ENCODE peak calls at places on chromosomes 2 and 18, in four cellular contexts. One of them, this sample, is unnamed.

GRCh38 chr2:177832611-177833133 is 239.9 kb downstream of the PDE11A start:
- DNase-seq in GM12891: no peak
- DNase-seq in K562: no peak
- DNase-seq in HL-60: no peak
- DNase-seq in this sample: no peak

GRCh38 chr2:180443896-180444295 is 436.8 kb upstream of the CWC22 start:
- DNase-seq in GM12891: no peak
- DNase-seq in K562: no peak
- DNase-seq in HL-60: peak
- DNase-seq in this sample: no peak

GRCh38 chr2:134712334-134712733 is 6.5 kb downstream of the TMEM163 start:
- DNase-seq in GM12891: no peak
- DNase-seq in K562: no peak
- DNase-seq in HL-60: no peak
- DNase-seq in this sample: no peak

GRCh38 chr2:60608679-60609078 is 55.2 kb upstream of the BCL11A start:
- DNase-seq in GM12891: no peak
- DNase-seq in K562: no peak
- DNase-seq in HL-60: no peak
- DNase-seq in this sample: no peak

GRCh38 chr2:199975297-199975895 is 20.0 kb downstream of the MAIP1 start:
- DNase-seq in GM12891: no peak
- DNase-seq in K562: no peak
- DNase-seq in HL-60: no peak
- DNase-seq in this sample: no peak

GRCh38 chr2:200356794-200357472 is 50.4 kb downstream of the SPATS2L start:
- DNase-seq in GM12891: no peak
- DNase-seq in K562: no peak
- DNase-seq in HL-60: no peak
- DNase-seq in this sample: no peak

GRCh38 chr2:188485496-188485895 is 193.8 kb downstream of the GULP1 start:
- DNase-seq in GM12891: no peak
- DNase-seq in K562: no peak
- DNase-seq in HL-60: no peak
- DNase-seq in this sample: no peak

GRCh38 chr2:39128919-39129391 is 8.1 kb upstream of the SOS1 start:
- DNase-seq in GM12891: no peak
- DNase-seq in K562: no peak
- DNase-seq in HL-60: no peak
- DNase-seq in this sample: peak

GRCh38 chr2:172806426-172807008 is 70.9 kb downstream of the RAPGEF4 start:
- DNase-seq in GM12891: peak
- DNase-seq in K562: peak
- DNase-seq in HL-60: no peak
- DNase-seq in this sample: no peak

GRCh38 chr2:190200603-190201002 is 119.0 kb downstream of the HIBCH start:
- DNase-seq in GM12891: no peak
- DNase-seq in K562: no peak
- DNase-seq in HL-60: no peak
- DNase-seq in this sample: no peak

GRCh38 chr2:190205643-190206042 is 114.0 kb downstream of the HIBCH start:
- DNase-seq in GM12891: no peak
- DNase-seq in K562: no peak
- DNase-seq in HL-60: no peak
- DNase-seq in this sample: no peak

GRCh38 chr2:190199530-190199929 is 120.1 kb downstream of the HIBCH start:
- DNase-seq in GM12891: no peak
- DNase-seq in K562: no peak
- DNase-seq in HL-60: no peak
- DNase-seq in this sample: no peak

GRCh38 chr2:190202018-190202417 is 117.6 kb downstream of the HIBCH start:
- DNase-seq in GM12891: no peak
- DNase-seq in K562: no peak
- DNase-seq in HL-60: no peak
- DNase-seq in this sample: no peak

GRCh38 chr2:190202604-190203003 is 117.0 kb downstream of the HIBCH start:
- DNase-seq in GM12891: no peak
- DNase-seq in K562: no peak
- DNase-seq in HL-60: no peak
- DNase-seq in this sample: no peak
- TF ChIP-seq SPI1 in GM12891: no peak
- TF ChIP-seq SPI1 in K562: no peak
- TF ChIP-seq SPI1 in HL-60: no peak
- TF ChIP-seq SPI1 in this sample: no peak

GRCh38 chr2:1787799-1788477 is 43.6 kb upstream of the PXDN start:
- DNase-seq in GM12891: no peak
- DNase-seq in K562: no peak
- DNase-seq in HL-60: no peak
- DNase-seq in this sample: no peak
- TF ChIP-seq SPI1 in GM12891: no peak
- TF ChIP-seq SPI1 in K562: no peak
- TF ChIP-seq SPI1 in HL-60: no peak
- TF ChIP-seq SPI1 in this sample: no peak

DNA sequence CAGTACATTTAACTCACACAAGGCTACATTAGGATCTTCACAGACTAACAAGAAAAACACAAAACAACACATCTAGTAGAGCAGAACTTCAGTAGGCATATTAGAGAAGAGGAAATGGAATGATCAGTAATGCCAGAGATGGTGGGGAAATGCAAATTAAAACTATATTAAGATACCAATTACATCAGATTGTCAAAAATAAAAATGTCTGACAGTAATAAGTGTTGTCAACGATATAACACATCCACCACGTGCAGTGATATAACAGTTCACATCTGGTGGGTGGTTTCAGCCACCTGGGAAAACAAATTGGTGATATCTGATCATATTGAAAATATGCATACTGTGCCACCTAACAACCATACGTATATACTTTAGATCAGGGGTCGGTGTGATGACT is 59.9 kb downstream of the GALNT1 start:
- DNase-seq in GM12891: no peak
- DNase-seq in K562: no peak
- DNase-seq in HL-60: no peak
- DNase-seq in this sample: no peak
- TF ChIP-seq SPI1 in GM12891: no peak
- TF ChIP-seq SPI1 in K562: no peak
- TF ChIP-seq SPI1 in HL-60: no peak
- TF ChIP-seq SPI1 in this sample: no peak

GRCh38 chr2:207978177-207978576 is 47.1 kb downstream of the PLEKHM3 start:
- DNase-seq in GM12891: no peak
- DNase-seq in K562: no peak
- DNase-seq in HL-60: no peak
- DNase-seq in this sample: no peak

GRCh38 chr2:207975910-207976309 is 49.4 kb downstream of the PLEKHM3 start:
- DNase-seq in GM12891: no peak
- DNase-seq in K562: no peak
- DNase-seq in HL-60: no peak
- DNase-seq in this sample: no peak

GRCh38 chr2:207970825-207971142 is 54.5 kb downstream of the PLEKHM3 start:
- DNase-seq in GM12891: no peak
- DNase-seq in K562: no peak
- DNase-seq in HL-60: no peak
- DNase-seq in this sample: no peak

GRCh38 chr2:207970138-207970824 is 55.0 kb downstream of the PLEKHM3 start:
- DNase-seq in GM12891: no peak
- DNase-seq in K562: no peak
- DNase-seq in HL-60: no peak
- DNase-seq in this sample: no peak

GRCh38 chr2:207974214-207974600 is 51.1 kb downstream of the PLEKHM3 start:
- DNase-seq in GM12891: no peak
- DNase-seq in K562: no peak
- DNase-seq in HL-60: peak
- DNase-seq in this sample: no peak
- TF ChIP-seq SPI1 in GM12891: no peak
- TF ChIP-seq SPI1 in K562: no peak
- TF ChIP-seq SPI1 in HL-60: no peak
- TF ChIP-seq SPI1 in this sample: no peak

DNA sequence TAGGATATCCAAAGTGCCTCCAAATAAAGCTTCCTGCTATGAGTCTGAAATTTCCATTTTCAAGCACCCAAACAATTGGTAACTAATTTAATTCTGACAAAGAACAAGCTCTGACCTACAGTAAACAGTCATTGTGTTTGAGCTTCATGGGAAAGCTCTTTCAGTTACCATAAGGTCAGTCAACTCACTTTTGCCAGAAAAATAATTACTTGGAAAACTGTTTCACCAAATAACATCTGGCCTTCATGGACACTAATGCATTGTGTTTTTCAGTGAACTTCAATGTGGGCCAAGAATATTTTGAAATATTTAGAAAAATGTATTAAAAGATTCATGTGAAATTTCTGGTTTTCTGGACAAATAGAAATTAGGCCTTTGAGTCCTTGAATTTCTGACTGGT is 369.9 kb downstream of the GALR1 start:
- DNase-seq in GM12891: no peak
- DNase-seq in K562: no peak
- DNase-seq in HL-60: no peak
- DNase-seq in this sample: no peak
- TF ChIP-seq SPI1 in GM12891: no peak
- TF ChIP-seq SPI1 in K562: no peak
- TF ChIP-seq SPI1 in HL-60: no peak
- TF ChIP-seq SPI1 in this sample: no peak

GRCh38 chr2:43426305-43427031 is 169.4 kb downstream of the THADA start:
- DNase-seq in GM12891: peak
- DNase-seq in K562: peak
- DNase-seq in HL-60: peak
- DNase-seq in this sample: peak
- TF ChIP-seq SPI1 in GM12891: peak
- TF ChIP-seq SPI1 in K562: peak
- TF ChIP-seq SPI1 in HL-60: peak
- TF ChIP-seq SPI1 in this sample: peak

GRCh38 chr2:192148241-192148619 is 46.5 kb downstream of the TMEFF2 start:
- DNase-seq in GM12891: no peak
- DNase-seq in K562: no peak
- DNase-seq in HL-60: no peak
- DNase-seq in this sample: no peak

GRCh38 chr2:192150166-192150565 is 44.6 kb downstream of the TMEFF2 start:
- DNase-seq in GM12891: no peak
- DNase-seq in K562: no peak
- DNase-seq in HL-60: no peak
- DNase-seq in this sample: no peak

GRCh38 chr2:192148620-192149321 is 46.0 kb downstream of the TMEFF2 start:
- DNase-seq in GM12891: no peak
- DNase-seq in K562: no peak
- DNase-seq in HL-60: no peak
- DNase-seq in this sample: no peak

GRCh38 chr2:192145496-192145895 is 49.2 kb downstream of the TMEFF2 start:
- DNase-seq in GM12891: no peak
- DNase-seq in K562: no peak
- DNase-seq in HL-60: no peak
- DNase-seq in this sample: no peak

DNA sequence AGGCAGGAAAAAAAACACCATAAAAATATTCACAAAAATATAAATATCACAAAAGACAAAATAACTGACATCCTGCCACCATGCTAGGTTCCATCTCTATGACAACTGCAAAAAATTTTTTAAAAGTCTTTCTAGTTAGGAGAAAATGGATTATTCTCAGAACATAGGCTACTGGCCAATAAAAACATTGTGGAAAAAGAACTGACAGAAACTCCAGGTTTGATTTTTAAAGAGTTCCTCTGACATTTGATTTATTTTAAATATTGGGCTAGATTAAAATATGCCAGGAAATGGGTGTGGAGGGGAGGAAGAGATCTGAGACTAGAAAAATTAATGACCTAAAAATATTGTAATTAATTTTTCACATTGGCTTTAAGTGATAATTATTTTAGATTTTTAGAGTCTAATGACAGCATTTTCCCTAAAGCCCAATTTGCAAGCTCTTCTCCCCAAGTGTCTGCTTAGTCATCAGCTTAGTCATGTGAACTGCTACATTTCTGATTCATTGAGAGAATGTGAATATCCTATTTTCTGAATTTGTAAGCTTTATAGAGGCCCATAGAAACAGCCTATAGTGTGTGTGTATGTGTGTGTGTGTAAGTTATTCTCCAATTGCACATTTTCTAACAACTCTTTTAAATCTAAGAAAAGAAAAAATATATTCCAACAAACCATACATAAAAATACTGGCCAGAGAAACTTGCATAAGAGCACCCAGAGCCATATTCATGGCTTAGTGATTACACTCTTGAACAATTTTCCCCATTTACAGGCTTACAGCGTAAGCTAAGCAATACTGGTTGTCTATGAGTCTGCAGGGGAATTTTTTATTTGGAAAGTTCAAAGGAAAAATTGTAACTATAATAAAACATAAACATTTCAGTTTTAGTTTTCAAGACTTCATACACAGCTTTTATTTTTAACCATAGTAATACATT is 48.4 kb downstream of the TMEFF2 start:
- DNase-seq in GM12891: no peak
- DNase-seq in K562: no peak
- DNase-seq in HL-60: no peak
- DNase-seq in this sample: no peak
- TF ChIP-seq SPI1 in GM12891: no peak
- TF ChIP-seq SPI1 in K562: no peak
- TF ChIP-seq SPI1 in HL-60: no peak
- TF ChIP-seq SPI1 in this sample: no peak

GRCh38 chr18:55489742-55490055 is 98.3 kb downstream of the TCF4 start:
- DNase-seq in GM12891: no peak
- DNase-seq in K562: no peak
- DNase-seq in HL-60: no peak
- DNase-seq in this sample: peak
- TF ChIP-seq SPI1 in GM12891: peak
- TF ChIP-seq SPI1 in K562: no peak
- TF ChIP-seq SPI1 in HL-60: no peak
- TF ChIP-seq SPI1 in this sample: no peak

DNA sequence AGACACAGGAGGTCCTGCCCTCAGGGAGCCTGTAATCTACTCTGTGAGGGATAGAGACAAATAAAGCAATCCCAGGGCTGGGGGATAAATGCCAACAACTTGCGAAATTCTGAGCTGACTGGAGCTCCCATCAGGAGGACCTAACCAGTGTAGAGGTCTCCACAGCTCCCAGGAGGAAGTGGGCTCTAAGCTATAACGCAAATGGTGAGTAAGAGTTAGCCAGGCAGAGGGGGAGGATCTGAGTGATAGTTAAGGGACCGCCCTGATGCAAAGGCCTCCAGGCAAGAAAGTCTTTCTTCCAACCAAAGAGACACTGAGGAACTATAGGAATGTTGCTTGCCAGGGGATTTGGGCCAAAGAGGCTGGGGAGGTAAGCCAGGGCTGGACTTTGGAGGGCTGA is 16.0 kb upstream of the ZNF532 start:
- DNase-seq in GM12891: no peak
- DNase-seq in K562: no peak
- DNase-seq in HL-60: no peak
- DNase-seq in this sample: no peak
- TF ChIP-seq SPI1 in GM12891: no peak
- TF ChIP-seq SPI1 in K562: no peak
- TF ChIP-seq SPI1 in HL-60: no peak
- TF ChIP-seq SPI1 in this sample: no peak

GRCh38 chr2:185689906-185690539 is 48.6 kb upstream of the FSIP2 start:
- DNase-seq in GM12891: no peak
- DNase-seq in K562: no peak
- DNase-seq in HL-60: no peak
- DNase-seq in this sample: no peak
- TF ChIP-seq SPI1 in GM12891: no peak
- TF ChIP-seq SPI1 in K562: no peak
- TF ChIP-seq SPI1 in HL-60: no peak
- TF ChIP-seq SPI1 in this sample: no peak